ENCODE peak calls at places on chromosomes 7 and 10, in four cellular contexts. U is colonic mucosa, A is astrocyte of the spinal cord, Q is IMR-90. V is an unnamed sample.

GRCh38 chr7:130379551-130380120 is 658 bp upstream of the CPA1 start:
- DNase-seq in Q (no peak), U (no peak), A (no peak), V (no peak)

GRCh38 chr7:107089627-107090026 is 45.1 kb downstream of the PRKAR2B start:
- DNase-seq in A (no peak), Q (no peak), U (no peak), V (no peak)

GRCh38 chr7:127571741-127572505 is 13.5 kb downstream of the GCC1 start:
- DNase-seq in U (no peak), A (peak), Q (peak), V (no peak)

GRCh38 chr7:134315679-134316538 is 821 bp downstream of the SLC35B4 start:
- DNase-seq in Q (peak), A (peak), U (no peak), V (no peak)

GRCh38 chr7:142868881-142869415 is 14.1 kb downstream of the EPHB6 start:
- DNase-seq in U (peak), Q (no peak), A (no peak), V (peak)

GRCh38 chr10:114458955-114459354 is 54.7 kb upstream of the AFAP1L2 start:
- DNase-seq in U (peak), Q (peak), A (peak), V (no peak)

GRCh38 chr7:155291045-155291530 is 6.6 kb upstream of the INSIG1 start:
- DNase-seq in U (peak), Q (peak), A (peak), V (no peak)

GRCh38 chr10:116270691-116271592 is 2.1 kb downstream of the GFRA1 start:
- DNase-seq in A (no peak), Q (peak), U (peak), V (peak)

GRCh38 chr10:88113657-88114272 is 250.3 kb downstream of the PTEN start:
- DNase-seq in Q (no peak), A (no peak), U (no peak), V (no peak)

GRCh38 chr10:91567815-91568214 is 65.1 kb downstream of the PPP1R3C start:
- DNase-seq in A (no peak), U (no peak), Q (no peak), V (no peak)
- H3K4me3 ChIP-seq in A (no peak), U (no peak), Q (no peak), V (no peak)

GRCh38 chr7:3162286-3162685 is 118.6 kb upstream of the CARD11 start:
- DNase-seq in A (peak), Q (peak), U (no peak), V (no peak)
- TF ChIP-seq CTCF in A (no peak), Q (no peak), U (no peak), V (no peak)

GRCh38 chr10:43255644-43256431 is 11.0 kb downstream of the RASGEF1A start:
- DNase-seq in Q (no peak), U (peak), A (no peak), V (peak)
- H3K4me3 ChIP-seq in Q (no peak), U (no peak), A (no peak), V (no peak)

GRCh38 chr10:127012071-127012768 is 107.0 kb downstream of the DOCK1 start:
- DNase-seq in Q (no peak), A (no peak), U (no peak), V (no peak)
- TF ChIP-seq CTCF in Q (no peak), A (no peak), U (no peak), V (no peak)

DNA sequence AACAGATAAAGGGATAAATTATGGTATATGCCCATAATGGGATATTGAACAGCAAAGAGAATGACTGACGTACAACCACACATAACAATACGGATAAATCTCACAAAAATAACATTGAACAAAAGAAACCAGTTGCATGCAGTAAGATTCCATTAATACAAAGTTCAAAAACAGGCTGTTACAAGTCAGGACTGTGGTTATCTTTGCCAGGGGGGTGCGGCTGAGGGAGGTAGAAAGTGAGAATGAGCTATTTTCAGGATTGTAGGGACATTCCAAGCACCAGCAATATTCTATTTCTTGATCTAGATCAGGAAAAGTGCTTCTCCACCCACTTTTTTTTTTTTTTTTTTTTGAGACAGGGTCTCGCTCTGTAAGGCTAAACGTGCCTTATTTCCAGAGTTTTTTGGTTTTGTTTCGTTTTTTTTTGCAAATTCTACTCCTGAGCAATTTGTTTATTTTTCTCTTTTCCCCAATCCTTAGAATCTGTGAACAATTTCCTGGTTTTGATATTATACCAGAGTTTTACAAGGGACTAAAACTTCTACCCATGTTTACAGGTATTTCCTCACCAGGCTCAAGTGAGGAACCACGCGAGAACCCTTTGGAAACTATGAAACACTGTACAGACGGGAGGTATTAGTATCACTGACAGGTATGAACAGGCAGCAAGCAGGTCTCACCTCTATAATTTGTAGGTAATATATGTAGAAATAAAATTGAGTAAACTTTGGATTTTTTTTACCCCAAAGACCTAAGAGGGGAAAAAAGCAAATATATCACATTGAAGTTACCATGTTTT is 9.9 kb downstream of the SMURF1 start:
- DNase-seq in Q (no peak), A (no peak), U (no peak), V (no peak)
- H3K4me3 ChIP-seq in Q (no peak), A (no peak), U (no peak), V (no peak)

GRCh38 chr10:52778511-52779392 is 6.2 kb upstream of the MBL2 start:
- DNase-seq in U (no peak), A (peak), Q (peak), V (no peak)
- TF ChIP-seq CTCF in U (no peak), A (peak), Q (peak), V (no peak)

DNA sequence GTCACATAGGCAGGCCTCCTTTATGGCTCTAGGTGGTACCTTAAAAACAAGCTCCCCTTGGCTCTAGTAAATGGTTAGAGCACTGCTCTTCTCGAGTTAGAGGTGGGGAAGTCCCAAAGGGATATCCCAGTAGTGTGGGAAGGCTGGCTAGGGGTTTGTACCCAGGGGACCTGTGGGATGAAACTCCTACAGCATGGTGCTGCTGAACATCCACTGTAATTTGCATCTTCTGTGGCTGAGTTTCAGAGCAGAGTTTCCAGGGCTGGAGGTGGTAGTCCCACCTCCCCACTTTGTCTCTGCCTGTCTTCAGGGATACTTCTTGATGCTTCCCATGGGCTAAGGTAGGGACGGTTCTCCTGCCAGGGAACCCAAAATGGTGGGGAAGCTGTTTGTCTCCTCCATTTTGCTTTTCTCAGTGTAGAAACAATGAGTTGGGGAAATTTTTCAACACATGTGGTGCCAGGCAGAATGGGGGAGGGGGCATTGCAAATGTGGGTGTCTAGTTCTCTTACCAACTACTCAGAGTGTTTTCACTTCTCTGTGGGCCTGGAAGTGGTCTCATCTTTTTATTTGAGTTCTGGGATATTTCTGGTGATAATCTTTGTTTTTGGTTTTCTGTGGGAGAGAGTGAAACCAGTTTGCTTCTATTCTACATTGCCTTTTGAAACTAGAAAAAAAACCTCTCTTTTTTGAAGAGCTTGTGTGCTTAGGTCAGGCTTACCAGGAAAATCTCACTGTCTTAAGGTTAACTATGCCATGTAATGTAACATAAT is 36.3 kb downstream of the SCART1 start:
- DNase-seq in A (no peak), Q (no peak), U (no peak), V (no peak)
- H3K4me3 ChIP-seq in A (no peak), Q (no peak), U (no peak), V (no peak)

GRCh38 chr7:1716263-1717094 is 46.4 kb downstream of the ELFN1 start:
- DNase-seq in Q (peak), A (peak), U (no peak), V (no peak)
- TF ChIP-seq CTCF in Q (no peak), A (no peak), U (no peak), V (no peak)

GRCh38 chr10:98642281-98642680 is 195.5 kb upstream of the HPS1 start:
- DNase-seq in A (no peak), U (no peak), Q (no peak), V (no peak)

GRCh38 chr10:98638920-98639319 is 192.2 kb upstream of the HPS1 start:
- DNase-seq in A (no peak), Q (no peak), U (no peak), V (no peak)

GRCh38 chr10:98632456-98633150 is 185.9 kb upstream of the HPS1 start:
- DNase-seq in U (no peak), A (no peak), Q (no peak), V (no peak)

DNA sequence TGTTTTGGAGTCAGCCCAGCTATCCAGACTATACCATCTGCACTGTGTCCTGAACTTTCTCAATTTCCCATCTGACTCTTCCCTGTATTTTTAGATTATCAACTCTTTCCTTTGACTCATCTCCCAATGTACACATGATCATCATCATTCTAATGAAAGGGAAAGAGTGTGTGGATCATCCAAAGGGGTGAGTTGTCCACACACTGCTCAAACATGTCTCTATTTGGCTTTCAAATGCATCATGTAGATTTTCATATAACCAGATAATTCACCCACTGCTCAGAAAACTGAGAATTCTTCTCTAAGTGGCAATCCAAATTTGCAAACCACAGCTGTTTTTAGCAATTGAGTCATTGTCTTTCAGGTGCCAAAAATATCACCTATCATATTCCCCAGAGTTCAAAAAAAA is 190.2 kb upstream of the HPS1 start:
- DNase-seq in U (no peak), A (no peak), Q (no peak), V (no peak)
- H3K4me3 ChIP-seq in U (no peak), A (no peak), Q (no peak), V (no peak)

GRCh38 chr10:71349401-71349800 is 30.3 kb downstream of the SLC29A3 start:
- DNase-seq in Q (no peak), A (peak), U (no peak), V (no peak)
- TF ChIP-seq CTCF in Q (no peak), A (no peak), U (no peak), V (no peak)

V was measured in lower leg skin.